ENCODE peak calls at places on chromosomes 6 and 20, in five cellular contexts. C is GM10248; L is dermis blood vessel endothelial cell; Z is stimulated activated naive B cell treated with anti-CD40 and anti-IgM and Interleukin-4, amounts not matched to agents 10 μg/mL and 1 μg/mL and 100 μg/mL, for 72 hours; S is B cell. K is an unnamed sample.

GRCh38 chr20:59962155-59962554 is 3.9 kb downstream of the CDH26 start:
- DNase-seq in Z (no peak), C (no peak), L (no peak), S (no peak), K (no peak)

GRCh38 chr6:30071081-30071818 is 4.3 kb downstream of the PPP1R11 start:
- DNase-seq in C (peak), S (peak), L (peak), Z (no peak), K (peak)

GRCh38 chr6:130252527-130253237 is 29.9 kb upstream of the SAMD3 start:
- DNase-seq in L (no peak), C (no peak), Z (no peak), S (no peak), K (no peak)

GRCh38 chr20:10093087-10093591 is 58.4 kb downstream of the ANKEF1 start:
- DNase-seq in Z (no peak), S (no peak), L (peak), C (no peak), K (no peak)

GRCh38 chr6:108207013-108207412 is 41.2 kb downstream of the NR2E1 start:
- DNase-seq in S (no peak), C (no peak), L (no peak), Z (no peak), K (no peak)

GRCh38 chr6:126054258-126054702 is 67.9 kb downstream of the TRMT11 start:
- DNase-seq in S (no peak), C (no peak), Z (no peak), L (no peak), K (no peak)

GRCh38 chr6:90004511-90004910 is 110.2 kb downstream of the GJA10 start:
- DNase-seq in S (no peak), C (no peak), L (no peak), Z (no peak), K (no peak)

GRCh38 chr6:109296305-109296915 is 85.9 kb downstream of the CD164 start:
- DNase-seq in L (no peak), Z (no peak), S (no peak), C (no peak), K (no peak)

GRCh38 chr6:109482913-109483743 is at the start of gene ZBTB24:
- DNase-seq in Z (peak), C (peak), S (peak), L (peak), K (peak)

GRCh38 chr6:116439572-116439971 is 21.6 kb upstream of the CALHM6 start:
- DNase-seq in S (no peak), C (no peak), Z (no peak), L (no peak), K (no peak)

GRCh38 chr6:15594512-15595241 is 68.2 kb downstream of the DTNBP1 start:
- DNase-seq in S (no peak), L (no peak), Z (no peak), C (no peak), K (no peak)

GRCh38 chr6:13696226-13696625 is 15.4 kb downstream of the RANBP9 start:
- DNase-seq in S (no peak), L (no peak), C (no peak), Z (no peak), K (no peak)

GRCh38 chr6:6600865-6601264 is 12.3 kb downstream of the LY86 start:
- DNase-seq in L (no peak), S (no peak), Z (no peak), C (no peak), K (no peak)

GRCh38 chr6:56511591-56511990 is 131.1 kb downstream of the DST start:
- DNase-seq in L (no peak), S (no peak), Z (no peak), C (no peak), K (no peak)

GRCh38 chr6:26521485-26522391 is 16.4 kb upstream of the HMGN4 start:
- DNase-seq in S (peak), C (peak), L (peak), Z (peak), K (peak)

GRCh38 chr20:32970115-32970972 is 33.9 kb downstream of the SUN5 start:
- DNase-seq in S (no peak), L (no peak), Z (no peak), C (peak), K (no peak)

GRCh38 chr6:156651438-156651837 is 125.7 kb upstream of the ARID1B start:
- DNase-seq in Z (no peak), C (peak), L (no peak), S (no peak), K (no peak)

GRCh38 chr20:51160821-51161220 is 137.9 kb upstream of the KCNG1 start:
- DNase-seq in Z (no peak), S (no peak), L (no peak), C (no peak), K (no peak)

GRCh38 chr6:75546401-75546800 is 52.8 kb upstream of the FILIP1 start:
- DNase-seq in S (no peak), L (peak), C (peak), Z (no peak), K (no peak)

GRCh38 chr20:6122111-6122872 is 538 bp downstream of the FERMT1 start:
- DNase-seq in Z (no peak), S (no peak), L (peak), C (no peak), K (no peak)

GRCh38 chr6:105748737-105749161 is 337.4 kb upstream of the PRDM1 start:
- DNase-seq in Z (no peak), C (no peak), S (no peak), L (no peak), K (no peak)

GRCh38 chr6:33317418-33317667 is 201 bp downstream of the ZBTB22 start:
- DNase-seq in L (no peak), Z (no peak), C (no peak), S (no peak), K (no peak)

GRCh38 chr6:40948598-40948997 is 90.4 kb downstream of the UNC5CL start:
- DNase-seq in L (no peak), S (no peak), C (no peak), Z (no peak), K (no peak)

GRCh38 chr6:1615651-1616420 is 6.1 kb downstream of the FOXC1 start:
- DNase-seq in Z (no peak), L (no peak), S (no peak), C (no peak), K (no peak)

GRCh38 chr6:158268361-158269147 is 43.7 kb upstream of the TULP4 start:
- DNase-seq in Z (no peak), L (no peak), S (no peak), C (no peak), K (no peak)

GRCh38 chr6:167819640-167820039 is 7.1 kb upstream of the AFDN start:
- DNase-seq in S (no peak), Z (no peak), L (no peak), C (no peak), K (peak)

GRCh38 chr6:92979281-92979680 is 440.1 kb downstream of the EPHA7 start:
- DNase-seq in C (no peak), L (no peak), S (no peak), Z (no peak), K (no peak)

GRCh38 chr6:26284537-26285142 is 80.4 kb upstream of the BTN3A2 start:
- DNase-seq in Z (peak), C (no peak), L (peak), S (peak), K (peak)

GRCh38 chr20:38325905-38326304 is 20.4 kb upstream of the LBP start:
- DNase-seq in Z (no peak), L (no peak), C (no peak), S (no peak), K (no peak)

GRCh38 chr6:24060982-24061754 is 64.8 kb upstream of the NRSN1 start:
- DNase-seq in C (peak), Z (no peak), S (no peak), L (no peak), K (no peak)

GRCh38 chr6:169029861-169030260 is 223.8 kb downstream of the THBS2 start:
- DNase-seq in L (no peak), C (no peak), S (no peak), Z (no peak), K (no peak)

GRCh38 chr20:21159658-21160380 is 33.9 kb downstream of the KIZ start:
- DNase-seq in L (no peak), C (no peak), Z (no peak), S (no peak), K (no peak)

GRCh38 chr6:31356216-31356945 is 598 bp downstream of the HLA-B start:
- DNase-seq in L (peak), S (peak), C (peak), Z (peak), K (peak)

K was measured in spleen.